ENCODE peak calls at places on chromosomes 2 and 18, in six cellular contexts. Y, V, T, K, O and A are unnamed samples.

GRCh38 chr2:23356711-23357110 is 28.3 kb upstream of the KLHL29 start:
- DNase-seq in T (no peak), V (no peak), O (no peak), K (no peak), Y (no peak), A (no peak)

GRCh38 chr2:150410809-150411208 is 76.7 kb downstream of the RND3 start:
- DNase-seq in Y (peak), T (peak), O (no peak), V (no peak), K (peak), A (peak)

GRCh38 chr18:67682516-67682915 is 166.0 kb upstream of the DSEL start:
- DNase-seq in K (no peak), Y (no peak), V (no peak), O (no peak), T (no peak), A (no peak)

GRCh38 chr18:6205706-6206105 is 209.0 kb downstream of the L3MBTL4 start:
- DNase-seq in V (peak), O (no peak), K (no peak), Y (no peak), T (no peak), A (no peak)

GRCh38 chr2:216057688-216058193 is 23.9 kb downstream of the PECR start:
- DNase-seq in O (peak), V (no peak), T (no peak), K (no peak), Y (no peak), A (no peak)

GRCh38 chr18:76672627-76673026 is 149.7 kb upstream of the ZNF236 start:
- DNase-seq in V (peak), K (no peak), O (no peak), T (no peak), Y (no peak), A (no peak)

GRCh38 chr2:46014911-46015654 is 282.1 kb upstream of the EPAS1 start:
- DNase-seq in Y (no peak), K (no peak), V (peak), T (peak), O (no peak), A (peak)

GRCh38 chr2:190763901-190764514 is 115.1 kb downstream of the NAB1 start:
- DNase-seq in T (no peak), O (no peak), K (no peak), V (no peak), Y (no peak), A (no peak)

GRCh38 chr2:7994397-7994951 is 687.4 kb upstream of the ID2 start:
- DNase-seq in V (no peak), K (no peak), O (no peak), Y (no peak), T (no peak), A (peak)

GRCh38 chr2:38653715-38654494 is 12.0 kb upstream of the GALM start:
- DNase-seq in O (no peak), V (no peak), K (no peak), Y (peak), T (no peak), A (no peak)

DNA sequence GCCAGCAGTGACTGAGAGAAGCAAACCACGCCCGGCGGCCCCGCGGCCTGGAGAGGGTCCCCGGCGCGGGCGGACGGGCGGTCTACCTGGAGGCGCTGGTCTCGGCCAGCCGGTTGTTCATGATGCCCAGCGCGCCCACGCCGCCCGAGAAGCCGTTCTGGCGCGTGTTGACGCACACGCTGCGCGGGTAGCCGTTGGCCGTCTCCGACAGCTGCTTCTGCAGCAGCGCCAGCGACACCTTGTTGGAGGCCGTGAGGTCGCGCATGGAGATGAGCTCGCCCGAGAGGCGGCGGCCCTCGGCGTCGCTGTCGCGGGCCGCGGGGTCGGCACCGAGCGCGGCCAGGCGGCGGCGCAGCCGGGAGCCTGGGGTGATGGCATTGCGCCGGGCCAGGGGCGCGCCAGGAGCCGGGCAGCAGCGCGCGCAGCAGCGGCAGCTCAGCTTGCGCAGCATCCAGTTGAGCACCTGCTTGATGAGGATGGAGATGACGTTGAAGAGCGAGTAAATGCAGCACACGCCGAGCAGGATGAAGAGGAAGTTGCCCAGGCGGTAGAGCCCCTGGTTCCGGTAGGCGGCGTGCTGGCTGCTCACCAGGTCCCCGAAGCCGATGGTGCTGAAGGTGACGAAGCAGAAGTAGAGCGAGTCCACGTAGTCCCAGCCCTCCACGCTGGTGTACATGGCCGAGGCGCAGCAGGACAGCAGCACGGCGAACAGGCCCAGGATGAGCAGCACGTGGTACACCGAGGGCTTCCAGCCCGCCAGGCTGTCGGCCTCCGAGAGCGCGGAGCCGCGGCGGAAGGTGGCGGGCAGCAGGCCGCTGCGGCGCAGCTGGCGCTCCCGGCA is 118.1 kb downstream of the MSH2 start:
- DNase-seq in O (peak), K (no peak), V (peak), Y (no peak), T (peak), A (no peak)
- H3K4me2 ChIP-seq in O (peak), K (no peak), V (peak), Y (no peak), T (peak), A (no peak)

DNA sequence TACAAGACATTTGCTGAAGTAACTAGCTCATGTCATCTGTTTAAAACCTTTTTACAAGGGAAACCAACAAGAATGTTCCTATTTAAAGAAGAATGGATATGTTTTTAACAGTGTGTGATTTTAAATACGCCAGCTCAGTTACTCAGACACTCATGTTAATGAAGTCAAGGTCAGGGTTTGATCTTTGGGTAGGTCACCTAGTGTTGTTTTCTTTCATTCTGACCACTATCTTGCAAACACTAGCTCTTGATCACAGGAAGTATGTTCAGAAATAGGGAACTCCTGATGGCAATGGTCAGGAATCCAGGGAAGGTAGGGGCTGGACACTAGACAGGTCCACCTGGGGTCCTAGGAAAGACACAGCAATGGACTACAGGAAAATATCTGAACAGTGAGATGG is 116.7 kb downstream of the CPS1 start:
- DNase-seq in V (no peak), K (no peak), T (no peak), O (no peak), Y (peak), A (no peak)
- H3K4me2 ChIP-seq in V (no peak), K (no peak), T (no peak), O (no peak), Y (peak), A (no peak)

GRCh38 chr2:134572996-134573395 is 145.8 kb downstream of the TMEM163 start:
- DNase-seq in T (no peak), V (no peak), O (no peak), Y (no peak), K (no peak), A (no peak)
- H3K4me2 ChIP-seq in T (no peak), V (no peak), O (no peak), Y (no peak), K (no peak), A (no peak)

GRCh38 chr18:51330739-51331138 is 133.3 kb upstream of the MEX3C start:
- DNase-seq in V (no peak), T (no peak), Y (no peak), K (no peak), O (no peak), A (no peak)
- H3K4me2 ChIP-seq in V (no peak), T (no peak), Y (peak), K (no peak), O (no peak), A (no peak)

GRCh38 chr18:24400587-24400986 is 3.0 kb upstream of the OSBPL1A start:
- DNase-seq in V (no peak), K (no peak), O (no peak), Y (no peak), T (peak), A (no peak)

GRCh38 chr18:24404591-24404990 is 7.0 kb upstream of the OSBPL1A start:
- DNase-seq in O (no peak), K (no peak), T (no peak), V (no peak), Y (no peak), A (no peak)

GRCh38 chr18:24398515-24398914 is 891 bp upstream of the OSBPL1A start:
- DNase-seq in O (no peak), T (no peak), Y (no peak), K (no peak), V (peak), A (peak)

GRCh38 chr18:24403076-24403475 is 5.5 kb upstream of the OSBPL1A start:
- DNase-seq in K (no peak), Y (no peak), T (no peak), O (no peak), V (no peak), A (no peak)

GRCh38 chr18:24402209-24402785 is 4.7 kb upstream of the OSBPL1A start:
- DNase-seq in T (no peak), Y (no peak), K (no peak), O (peak), V (no peak), A (no peak)
- H3K4me2 ChIP-seq in T (no peak), Y (no peak), K (no peak), O (no peak), V (no peak), A (no peak)

DNA sequence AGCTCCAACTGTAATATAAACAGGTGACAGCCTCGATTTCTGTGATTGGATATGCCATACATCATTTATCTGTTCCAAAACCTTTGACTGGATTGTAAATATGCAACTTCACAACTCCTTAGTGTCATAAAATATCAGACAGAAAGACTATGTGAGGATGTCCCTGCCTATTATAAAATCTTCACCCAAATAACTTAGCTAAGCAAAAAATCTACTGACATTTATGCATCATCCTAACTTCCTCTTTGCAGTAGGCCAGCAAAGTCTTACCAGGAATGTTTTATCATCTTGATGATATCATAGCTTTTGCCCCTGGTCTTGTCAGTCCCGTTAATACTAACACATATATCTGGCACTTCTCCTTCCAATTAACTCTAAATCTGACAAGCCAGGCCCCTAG is 356.6 kb upstream of the HNMT start:
- DNase-seq in V (no peak), O (no peak), Y (no peak), K (no peak), T (no peak), A (no peak)
- H3K4me2 ChIP-seq in V (no peak), O (no peak), Y (no peak), K (no peak), T (no peak), A (no peak)

GRCh38 chr2:9752441-9753275 is 90.6 kb upstream of the TAF1B start:
- DNase-seq in K (no peak), Y (peak), O (no peak), T (no peak), V (peak), A (no peak)
- H3K4me2 ChIP-seq in K (no peak), Y (peak), O (peak), T (no peak), V (peak), A (no peak)